ENCODE peak calls at places on chromosomes 5 and 9, in five cellular contexts. M, F, K, D and P are unnamed samples.

GRCh38 chr9:69871143-69871834 is 50.7 kb downstream of the CFAP95 start:
- DNase-seq in D (no peak), M (no peak), K (no peak), F (no peak), P (no peak)

GRCh38 chr9:27109621-27110020 is 596 bp downstream of the TEK start:
- DNase-seq in F (no peak), K (no peak), M (no peak), D (no peak), P (no peak)

GRCh38 chr5:1125030-1125357 is 13.1 kb upstream of the SLC12A7 start:
- DNase-seq in F (no peak), M (peak), K (peak), D (no peak), P (peak)

GRCh38 chr5:75574791-75575190 is 36.5 kb upstream of the ANKDD1B start:
- DNase-seq in D (no peak), K (no peak), F (no peak), M (no peak), P (no peak)

GRCh38 chr5:147417133-147417813 is 92.6 kb downstream of the DPYSL3 start:
- DNase-seq in M (peak), K (peak), F (peak), D (no peak), P (peak)

GRCh38 chr9:89112243-89112642 is 66.4 kb downstream of the SHC3 start:
- DNase-seq in K (no peak), D (no peak), F (no peak), M (no peak), P (no peak)

GRCh38 chr5:8598996-8599395 is 730.0 kb downstream of the MTRR start:
- DNase-seq in M (no peak), F (no peak), D (no peak), K (no peak), P (no peak)

GRCh38 chr5:82334085-82334680 is 56.0 kb upstream of the RPS23 start:
- DNase-seq in M (no peak), K (no peak), F (no peak), D (no peak), P (no peak)

GRCh38 chr5:14809369-14810144 is 62.0 kb downstream of the ANKH start:
- DNase-seq in F (peak), K (peak), D (peak), M (no peak), P (peak)

GRCh38 chr5:150129813-150130492 is 25.7 kb downstream of the PDGFRB start:
- DNase-seq in F (no peak), K (peak), D (peak), M (peak), P (no peak)

GRCh38 chr5:159765760-159766517 is 150.3 kb upstream of the ADRA1B start:
- DNase-seq in F (no peak), K (no peak), M (no peak), D (no peak), P (no peak)

GRCh38 chr5:139382371-139382770 is 726 bp downstream of the SLC23A1 start:
- DNase-seq in M (peak), K (no peak), F (no peak), D (no peak), P (peak)

GRCh38 chr5:125485003-125485641 is 738.7 kb upstream of the ZNF608 start:
- DNase-seq in K (no peak), F (peak), M (peak), D (no peak), P (peak)

GRCh38 chr5:32709789-32710334 is 1.3 kb upstream of the NPR3 start:
- DNase-seq in D (no peak), M (peak), K (peak), F (peak), P (peak)

GRCh38 chr5:114055318-114055788 is 306.5 kb upstream of the KCNN2 start:
- DNase-seq in F (no peak), D (no peak), K (peak), M (peak), P (peak)

GRCh38 chr5:151868451-151868850 is 56.2 kb downstream of the GLRA1 start:
- DNase-seq in K (no peak), D (no peak), M (no peak), F (no peak), P (no peak)

GRCh38 chr9:4506490-4506889 is 16.2 kb downstream of the SLC1A1 start:
- DNase-seq in D (no peak), K (no peak), M (no peak), F (no peak), P (no peak)

GRCh38 chr9:121509175-121509574 is 9.5 kb upstream of the GGTA1 start:
- DNase-seq in F (no peak), D (no peak), M (no peak), K (no peak), P (no peak)

GRCh38 chr9:70113403-70114022 is 69.9 kb downstream of the MAMDC2 start:
- DNase-seq in F (no peak), K (peak), D (no peak), M (peak), P (no peak)

GRCh38 chr9:92501671-92502393 is 19.5 kb upstream of the ASPN start:
- DNase-seq in D (no peak), K (peak), F (peak), M (peak), P (peak)

GRCh38 chr9:75588808-75589207 is 301.7 kb upstream of the PCSK5 start:
- DNase-seq in F (no peak), K (no peak), D (no peak), M (no peak), P (no peak)

GRCh38 chr9:73474002-73474600 is 322.4 kb downstream of the ANXA1 start:
- DNase-seq in M (no peak), D (no peak), F (no peak), K (no peak), P (no peak)

GRCh38 chr5:91955610-91956009 is 572.5 kb upstream of the ARRDC3 start:
- DNase-seq in M (peak), K (peak), D (no peak), F (no peak), P (no peak)

GRCh38 chr5:69334793-69335268 is 2.2 kb upstream of the CCDC125 start:
- DNase-seq in M (peak), D (peak), F (peak), K (peak), P (peak)

GRCh38 chr5:125033602-125034001 is 287.2 kb upstream of the ZNF608 start:
- DNase-seq in D (no peak), F (no peak), M (no peak), K (no peak), P (no peak)

GRCh38 chr5:55440188-55440646 is 94.5 kb downstream of the PLPP1 start:
- DNase-seq in K (no peak), F (no peak), D (no peak), M (no peak), P (no peak)

GRCh38 chr9:98083566-98084135 is 27.1 kb downstream of the NANS start:
- DNase-seq in K (no peak), F (no peak), M (no peak), D (no peak), P (no peak)

GRCh38 chr5:172692981-172693380 is 51.9 kb downstream of the NEURL1B start:
- DNase-seq in M (no peak), K (no peak), F (no peak), D (no peak), P (no peak)

GRCh38 chr9:123246534-123246933 is 21.9 kb downstream of the STRBP start:
- DNase-seq in F (no peak), D (no peak), M (peak), K (no peak), P (no peak)